ENCODE peak calls at places on chromosomes 16 and 17, in four cellular contexts. V is ureter, F is mammary epithelial cell, M is kidney tubule cell. Z is an unnamed sample.

GRCh38 chr17:74677558-74678466 is 34.9 kb downstream of the CD300LF start:
- DNase-seq in V (no peak), M (no peak), F (no peak), Z (no peak)

GRCh38 chr17:41308251-41308917 is 725 bp downstream of the KRTAP16-1 start:
- DNase-seq in M (peak), V (peak), F (peak), Z (peak)

GRCh38 chr16:58515871-58516767 is 802 bp downstream of the SETD6 start:
- DNase-seq in M (peak), V (no peak), F (peak), Z (peak)

GRCh38 chr16:46947900-46948547 is 25.4 kb downstream of the DNAJA2 start:
- DNase-seq in V (no peak), M (peak), F (peak), Z (no peak)

GRCh38 chr17:43477832-43478634 is 5.7 kb upstream of the DHX8 start:
- DNase-seq in V (no peak), M (no peak), F (no peak), Z (no peak)

GRCh38 chr16:23835390-23836077 is at the start of gene PRKCB:
- DNase-seq in M (peak), V (peak), F (peak), Z (peak)

GRCh38 chr17:40605301-40605700 is 40.0 kb upstream of the CCR7 start:
- DNase-seq in V (no peak), F (no peak), M (no peak), Z (peak)

GRCh38 chr17:42886283-42887176 is 14.1 kb upstream of the G6PC1 start:
- DNase-seq in M (no peak), V (no peak), F (no peak), Z (no peak)

GRCh38 chr16:55711959-55712876 is 56.4 kb downstream of the SLC6A2 start:
- DNase-seq in F (peak), V (peak), M (peak), Z (peak)

GRCh38 chr17:28792877-28793666 is 49.3 kb downstream of the TRAF4 start:
- DNase-seq in V (no peak), F (no peak), M (no peak), Z (no peak)

GRCh38 chr16:66754211-66754610 is 2.8 kb upstream of the DYNC1LI2 start:
- DNase-seq in F (no peak), V (no peak), M (no peak), Z (no peak)

GRCh38 chr16:81703177-81704155 is 75.6 kb upstream of the PLCG2 start:
- DNase-seq in M (peak), F (peak), V (no peak), Z (no peak)

GRCh38 chr17:63647065-63647725 is 25.0 kb downstream of the MAP3K3 start:
- DNase-seq in M (peak), V (no peak), F (peak), Z (no peak)

GRCh38 chr16:70577256-70577698 is 53.7 kb downstream of the SF3B3 start:
- DNase-seq in V (no peak), F (peak), M (peak), Z (no peak)

GRCh38 chr16:1374418-1375297 is 22.9 kb downstream of the GNPTG start:
- DNase-seq in V (no peak), F (no peak), M (no peak), Z (no peak)

GRCh38 chr16:26070595-26071170 is 378.9 kb downstream of the HS3ST4 start:
- DNase-seq in V (no peak), M (no peak), F (no peak), Z (no peak)

GRCh38 chr16:11380836-11381235 is 35.6 kb downstream of the RMI2 start:
- DNase-seq in V (no peak), M (no peak), F (no peak), Z (no peak)

GRCh38 chr16:67666538-67667433 is at the start of the genes C16orf86 and ENKD1:
- DNase-seq in F (peak), V (peak), M (peak), Z (peak)

GRCh38 chr16:85557976-85558589 is 55.0 kb upstream of the GSE1 start:
- DNase-seq in M (peak), V (no peak), F (peak), Z (no peak)

GRCh38 chr17:17495448-17496188 is 577 bp downstream of the RASD1 start:
- DNase-seq in F (no peak), M (peak), V (no peak), Z (peak)

GRCh38 chr16:4512473-4512872 is 26.1 kb downstream of the CDIP1 start:
- DNase-seq in V (no peak), F (no peak), M (no peak), Z (no peak)

GRCh38 chr16:29319726-29320125 is 86.8 kb downstream of the NPIPB11 start:
- DNase-seq in F (no peak), V (no peak), M (no peak), Z (no peak)

GRCh38 chr16:22321340-22322001 is 24.3 kb downstream of the POLR3E start:
- DNase-seq in F (peak), V (peak), M (peak), Z (peak)

GRCh38 chr16:5678371-5678770 is 580.8 kb upstream of the EEF2KMT start:
- DNase-seq in F (no peak), V (no peak), M (peak), Z (no peak)

GRCh38 chr17:70906808-70907207 is 737.5 kb downstream of the KCNJ2 start:
- DNase-seq in F (no peak), M (peak), V (no peak), Z (no peak)

GRCh38 chr16:15509051-15509592 is 74.7 kb downstream of the BMERB1 start:
- DNase-seq in F (peak), M (no peak), V (no peak), Z (no peak)

GRCh38 chr16:47687694-47688093 is 226.6 kb downstream of the PHKB start:
- DNase-seq in F (peak), V (no peak), M (peak), Z (no peak)

GRCh38 chr16:75379339-75379738 is 54.0 kb downstream of the CFDP1 start:
- DNase-seq in F (no peak), V (no peak), M (no peak), Z (no peak)

GRCh38 chr17:9768381-9768934 is 22.9 kb downstream of the DHRS7C start:
- DNase-seq in V (no peak), F (peak), M (peak), Z (no peak)

GRCh38 chr17:39659286-39660010 is 5.7 kb upstream of the TCAP start:
- DNase-seq in V (no peak), M (no peak), F (no peak), Z (no peak)

GRCh38 chr16:19883296-19883951 is 1.2 kb downstream of the GPRC5B start:
- DNase-seq in V (no peak), M (no peak), F (no peak), Z (no peak)